ENCODE peak calls at places on chromosomes 1 and 21, in seven cellular contexts. L, F, P, R, V, Y and A are unnamed samples.

GRCh38 chr1:40299366-40300248 is 17.5 kb downstream of the COL9A2 start:
- DNase-seq in Y (no peak), F (no peak), P (no peak), R (no peak), L (no peak), V (no peak), A (no peak)

GRCh38 chr1:194698908-194699318 is 1512.5 kb upstream of the B3GALT2 start:
- DNase-seq in V (peak; percentile 11), R (no peak), P (no peak), L (no peak), F (no peak), Y (peak; percentile 72), A (no peak)

GRCh38 chr1:198713081-198713480 is 74.2 kb downstream of the PTPRC start:
- DNase-seq in Y (no peak), P (no peak), F (no peak), R (no peak), L (no peak), V (no peak), A (peak; percentile 18)

GRCh38 chr1:168751195-168751650 is 22.2 kb upstream of the DPT start:
- DNase-seq in P (no peak), L (peak; percentile 11), V (no peak), R (no peak), F (no peak), Y (no peak), A (no peak)

GRCh38 chr1:3403388-3404179 is 50.9 kb upstream of the ARHGEF16 start:
- DNase-seq in V (no peak), P (no peak), L (peak; percentile 11), F (no peak), Y (no peak), R (peak; percentile 25), A (no peak)

GRCh38 chr1:109785446-109786106 is 21.9 kb upstream of the EPS8L3 start:
- DNase-seq in V (no peak), P (no peak), R (no peak), L (no peak), Y (no peak), F (no peak), A (no peak)

GRCh38 chr1:221693087-221693486 is 48.8 kb downstream of the DUSP10 start:
- DNase-seq in F (no peak), V (no peak), Y (no peak), R (no peak), P (no peak), L (no peak), A (no peak)

GRCh38 chr1:209607102-209607794 is 23.7 kb downstream of the CAMK1G start:
- DNase-seq in Y (no peak), L (no peak), R (no peak), F (no peak), V (no peak), P (peak; percentile 48), A (no peak)

GRCh38 chr1:211345719-211346118 is 19.1 kb downstream of the TRAF5 start:
- DNase-seq in R (no peak), F (no peak), P (no peak), L (no peak), V (no peak), Y (no peak), A (no peak)

GRCh38 chr1:100246738-100247137 is 2.9 kb downstream of the DBT start:
- DNase-seq in P (no peak), F (no peak), Y (peak; percentile 62), L (no peak), V (no peak), R (no peak), A (no peak)

GRCh38 chr1:163084330-163084729 is 15.2 kb downstream of the RGS4 start:
- DNase-seq in L (no peak), V (no peak), P (no peak), R (no peak), Y (no peak), F (no peak), A (no peak)

GRCh38 chr1:151992345-151993083 is 1.1 kb downstream of the S100A10 start:
- DNase-seq in F (peak; percentile 99), V (no peak), R (peak; percentile 77), Y (peak; percentile 69), P (no peak), L (peak; percentile 73), A (peak; percentile 99)

GRCh38 chr1:40508375-40509341 is at the start of gene EXO5:
- DNase-seq in Y (peak; percentile 49), P (peak; percentile 47), R (no peak), F (no peak), V (peak; percentile 88), L (peak; percentile 58), A (no peak)

GRCh38 chr1:181099152-181100014 is 10.9 kb downstream of the IER5 start:
- DNase-seq in P (peak; percentile 95), F (no peak), L (no peak), Y (no peak), V (no peak), R (no peak), A (no peak)

GRCh38 chr1:107681001-107681479 is 283.9 kb downstream of the VAV3 start:
- DNase-seq in R (no peak), V (no peak), F (no peak), Y (no peak), L (peak; percentile 94), P (no peak), A (no peak)

GRCh38 chr1:107683198-107683657 is 281.8 kb downstream of the VAV3 start:
- DNase-seq in P (no peak), F (no peak), R (no peak), V (no peak), Y (no peak), L (peak; percentile 92), A (no peak)

GRCh38 chr1:107683683-107684082 is 281.3 kb downstream of the VAV3 start:
- DNase-seq in L (no peak), V (no peak), F (no peak), P (no peak), Y (no peak), R (no peak), A (no peak)

GRCh38 chr1:107680579-107680985 is 284.4 kb downstream of the VAV3 start:
- DNase-seq in Y (no peak), F (no peak), R (no peak), V (no peak), L (peak; percentile 78), P (no peak), A (no peak)

GRCh38 chr1:107682467-107682866 is 282.5 kb downstream of the VAV3 start:
- DNase-seq in R (no peak), V (no peak), Y (no peak), F (no peak), L (no peak), P (no peak), A (no peak)
- TF ChIP-seq SIN3A in R (no peak), V (no peak), Y (no peak), F (no peak), L (no peak), P (no peak), A (no peak)

GRCh38 chr1:59697138-59697811 is 117.5 kb upstream of the HOOK1 start:
- DNase-seq in R (no peak), F (no peak), P (no peak), V (no peak), L (peak; percentile 72), Y (no peak), A (no peak)
- TF ChIP-seq SIN3A in R (no peak), F (no peak), P (no peak), V (no peak), L (no peak), Y (no peak), A (no peak)

DNA sequence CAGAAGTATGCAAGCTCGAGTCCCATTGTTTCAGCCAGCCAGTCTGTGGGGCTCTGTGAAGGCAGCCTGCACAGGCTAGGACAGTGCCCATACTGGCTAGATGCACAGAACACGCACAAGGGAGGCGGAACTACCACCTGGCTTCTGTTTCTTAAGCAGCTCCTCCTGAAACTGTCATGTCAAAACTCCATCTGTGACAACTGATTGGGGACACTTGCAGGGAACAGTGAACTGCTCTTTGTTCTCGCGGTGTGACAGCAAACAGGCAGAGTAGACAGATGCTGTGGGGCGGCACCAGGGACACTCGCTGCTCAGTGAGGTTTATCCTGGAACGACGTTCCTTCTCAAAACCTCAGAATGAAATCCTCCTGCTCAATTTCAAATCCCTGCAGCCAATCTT is 73.9 kb downstream of the ERG start:
- DNase-seq in P (no peak), V (no peak), Y (no peak), R (no peak), L (no peak), F (no peak), A (no peak)
- TF ChIP-seq SIN3A in P (no peak), V (no peak), Y (no peak), R (no peak), L (no peak), F (no peak), A (no peak)

GRCh38 chr1:63779338-63779819 is 5.6 kb downstream of the ROR1 start:
- DNase-seq in R (no peak), P (no peak), L (no peak), Y (no peak), F (no peak), V (no peak), A (no peak)
- TF ChIP-seq SIN3A in R (no peak), P (no peak), L (no peak), Y (no peak), F (no peak), V (no peak), A (no peak)

GRCh38 chr1:116820362-116820761 is 66.1 kb downstream of the CD2 start:
- DNase-seq in Y (no peak), F (no peak), L (no peak), P (no peak), R (no peak), V (no peak), A (no peak)

GRCh38 chr1:116811321-116811720 is 57.1 kb downstream of the CD2 start:
- DNase-seq in R (no peak), F (no peak), P (no peak), V (no peak), Y (no peak), L (no peak), A (no peak)

GRCh38 chr1:116819081-116819480 is 64.9 kb downstream of the CD2 start:
- DNase-seq in R (no peak), L (no peak), V (no peak), Y (no peak), F (no peak), P (no peak), A (no peak)

GRCh38 chr1:116817582-116818064 is 63.4 kb downstream of the CD2 start:
- DNase-seq in R (peak; percentile 41), V (peak; percentile 58), P (no peak), Y (peak; percentile 86), L (peak; percentile 76), F (peak; percentile 75), A (peak; percentile 8)

GRCh38 chr1:116814935-116815334 is 60.7 kb downstream of the CD2 start:
- DNase-seq in R (no peak), V (no peak), Y (no peak), F (no peak), L (no peak), P (no peak), A (no peak)
- TF ChIP-seq SIN3A in R (no peak), V (no peak), Y (no peak), F (no peak), L (no peak), P (no peak), A (no peak)